ENCODE peak calls at places on chromosomes 2 and 18, in ten cellular contexts. D, K, A, M, H, W, O, P, T and N are unnamed samples.

GRCh38 chr2:63665806-63666205 is 77.0 kb downstream of the MDH1 start:
- DNase-seq in D (no peak), K (no peak), A (no peak), M (no peak), H (no peak), W (no peak), O (no peak), P (no peak), T (no peak), N (no peak)

GRCh38 chr18:31977270-31977872 is 34.4 kb upstream of the TRAPPC8 start:
- DNase-seq in D (peak; percentile 33), K (no peak), A (peak; percentile 18), M (peak; percentile 54), H (peak; percentile 15), W (no peak), O (no peak), P (peak; percentile 46), T (no peak), N (peak; percentile 33)

GRCh38 chr2:206443735-206444527 is 599 bp downstream of the ADAM23 start:
- DNase-seq in D (peak; percentile 24), K (no peak), A (no peak), M (no peak), H (no peak), W (no peak), O (no peak), P (peak; percentile 29), T (no peak), N (no peak)

GRCh38 chr2:128600606-128601297 is 282.1 kb upstream of the HS6ST1 start:
- DNase-seq in D (no peak), K (peak; percentile 44), A (no peak), M (no peak), H (no peak), W (peak; percentile 16), O (no peak), P (no peak), T (no peak), N (no peak)

GRCh38 chr18:63585988-63586387 is 1.2 kb upstream of the SERPINB13 start:
- DNase-seq in D (no peak), K (no peak), A (no peak), M (no peak), H (no peak), W (no peak), O (no peak), P (no peak), T (no peak), N (no peak)

GRCh38 chr2:168120730-168121129 is 126.7 kb downstream of the STK39 start:
- DNase-seq in D (no peak), K (no peak), A (no peak), M (no peak), H (no peak), W (no peak), O (no peak), P (no peak), T (no peak), N (no peak)

GRCh38 chr2:118312963-118313756 is 224.9 kb downstream of the INSIG2 start:
- DNase-seq in D (no peak), K (no peak), A (no peak), M (no peak), H (no peak), W (no peak), O (no peak), P (no peak), T (no peak), N (no peak)

GRCh38 chr2:38039511-38039910 is 36.4 kb downstream of the CYP1B1 start:
- DNase-seq in D (no peak), K (no peak), A (no peak), M (no peak), H (no peak), W (no peak), O (no peak), P (no peak), T (no peak), N (no peak)

GRCh38 chr2:152336103-152336853 is 1.3 kb downstream of the FMNL2 start:
- DNase-seq in D (peak; percentile 67), K (peak; percentile 82), A (peak; percentile 72), M (no peak), H (no peak), W (peak; percentile 53), O (peak; percentile 84), P (peak; percentile 67), T (peak; percentile 19), N (peak; percentile 79)

GRCh38 chr2:48873676-48874075 is 118.2 kb upstream of the LHCGR start:
- DNase-seq in D (no peak), K (no peak), A (no peak), M (no peak), H (no peak), W (no peak), O (no peak), P (no peak), T (no peak), N (no peak)

GRCh38 chr2:38443021-38443541 is 66.0 kb upstream of the ATL2 start:
- DNase-seq in D (peak; percentile 44), K (no peak), A (no peak), M (peak; percentile 19), H (no peak), W (no peak), O (peak; percentile 82), P (no peak), T (no peak), N (no peak)

GRCh38 chr2:28052691-28053090 is 162.2 kb downstream of the BABAM2 start:
- DNase-seq in D (no peak), K (no peak), A (no peak), M (no peak), H (no peak), W (no peak), O (no peak), P (no peak), T (no peak), N (no peak)

GRCh38 chr18:6521804-6522418 is 107.2 kb upstream of the L3MBTL4 start:
- DNase-seq in D (no peak), K (no peak), A (peak; percentile 50), M (no peak), H (no peak), W (no peak), O (no peak), P (peak; percentile 33), T (no peak), N (peak; percentile 56)
- TF ChIP-seq CTCF in D (no peak), K (peak; percentile 30), A (peak; percentile 60), M (no peak), H (no peak), W (peak; percentile 81), O (no peak), P (peak; percentile 60), T (peak; percentile 17), N (peak; percentile 81)

GRCh38 chr2:240894836-240895558 is 959 bp downstream of the MAB21L4 start:
- DNase-seq in D (no peak), K (no peak), A (no peak), M (no peak), H (no peak), W (peak; percentile 51), O (no peak), P (no peak), T (no peak), N (no peak)

GRCh38 chr2:240892361-240892760 is 3.6 kb downstream of the MAB21L4 start:
- DNase-seq in D (no peak), K (no peak), A (no peak), M (no peak), H (no peak), W (peak; percentile 45), O (no peak), P (no peak), T (no peak), N (no peak)

GRCh38 chr2:240894006-240894405 is 1.9 kb downstream of the MAB21L4 start:
- DNase-seq in D (no peak), K (no peak), A (no peak), M (no peak), H (no peak), W (peak; percentile 57), O (no peak), P (no peak), T (no peak), N (no peak)

GRCh38 chr2:240892925-240893324 is 3.0 kb downstream of the MAB21L4 start:
- DNase-seq in D (no peak), K (no peak), A (no peak), M (no peak), H (no peak), W (peak; percentile 55), O (no peak), P (no peak), T (no peak), N (no peak)

DNA sequence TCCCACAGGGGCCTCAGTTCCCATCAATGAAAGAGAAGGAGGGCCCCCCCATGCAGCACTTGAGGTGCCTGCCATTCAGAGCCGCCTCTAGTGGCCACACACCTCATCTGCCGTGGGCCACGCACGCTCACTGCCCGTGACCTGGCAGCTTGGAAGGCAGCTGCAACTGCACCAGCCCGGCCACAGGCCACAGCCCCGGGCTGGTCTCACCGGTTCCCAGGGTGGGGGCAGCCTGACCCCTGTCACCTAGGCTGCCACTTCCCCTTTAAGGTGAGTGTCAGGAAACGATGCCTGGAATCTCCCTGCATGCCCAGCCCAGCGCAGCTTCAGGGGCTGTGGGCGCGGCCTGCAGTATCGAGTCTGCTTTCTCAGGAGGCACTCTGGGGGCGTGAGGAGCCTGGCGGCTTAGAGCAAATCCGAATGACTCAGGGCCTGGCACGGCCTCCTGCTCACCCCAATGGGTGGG is 2.6 kb downstream of the MAB21L4 start:
- DNase-seq in D (no peak), K (no peak), A (no peak), M (peak; percentile 28), H (no peak), W (peak; percentile 53), O (no peak), P (no peak), T (no peak), N (no peak)
- H3K27me3 ChIP-seq in D (no peaks in the 10 kb centered on the region), K (no peaks in the 10 kb centered on the region), A (no peaks in the 10 kb centered on the region), M (peaks cover 10% of the 10 kb centered on the region), H (no peaks in the 10 kb centered on the region), W (no peaks in the 10 kb centered on the region), O (no peaks in the 10 kb centered on the region), P (no peaks in the 10 kb centered on the region), T (no peaks in the 10 kb centered on the region), N (no peaks in the 10 kb centered on the region)

DNA sequence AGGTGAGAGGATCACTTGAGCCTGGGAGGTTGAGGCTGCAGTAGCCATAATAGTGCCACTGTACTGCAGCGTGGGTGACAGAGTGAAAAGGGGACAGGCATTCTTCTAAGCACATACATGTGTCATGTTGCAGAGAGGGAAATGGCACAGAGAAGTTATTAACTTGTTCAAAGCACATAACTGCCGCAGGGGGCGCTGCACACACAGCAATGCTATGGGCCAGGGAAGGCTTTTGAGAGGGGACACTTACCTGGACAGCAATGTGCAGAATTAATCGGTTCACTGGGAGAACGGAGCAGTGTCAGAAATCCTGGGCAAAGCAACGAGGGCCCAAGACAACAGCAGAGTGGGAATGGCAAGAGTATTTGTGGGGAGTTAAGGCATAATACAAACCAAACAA is 2.4 kb downstream of the SCYGR8 start:
- DNase-seq in D (no peak), K (no peak), A (no peak), M (peak; percentile 54), H (no peak), W (no peak), O (no peak), P (no peak), T (no peak), N (peak; percentile 41)
- TF ChIP-seq CTCF in D (no peak), K (no peak), A (no peak), M (peak; percentile 54), H (no peak), W (no peak), O (no peak), P (no peak), T (no peak), N (no peak)

DNA sequence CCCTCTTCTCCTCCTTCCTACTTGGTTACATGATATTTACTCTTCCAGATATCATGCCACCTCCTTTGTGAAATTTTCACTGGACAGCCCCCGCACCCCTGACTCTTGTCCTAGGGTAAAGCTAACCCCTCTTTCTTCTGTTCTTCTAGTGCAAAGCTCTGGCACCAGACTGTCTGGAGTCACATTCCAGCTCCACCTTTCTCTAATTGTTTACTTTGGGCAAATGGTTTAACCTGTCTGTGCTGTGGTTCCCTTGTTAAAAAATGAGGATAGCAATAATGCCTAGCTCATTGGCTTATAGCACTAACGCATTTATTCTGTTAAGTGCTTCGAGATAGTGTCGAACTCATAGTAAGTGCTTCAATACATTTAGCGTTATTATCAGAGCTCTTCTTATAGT is 306.2 kb downstream of the ALK start:
- DNase-seq in D (no peak), K (no peak), A (no peak), M (no peak), H (no peak), W (no peak), O (no peak), P (no peak), T (no peak), N (no peak)
- H3K27me3 ChIP-seq in D (no peaks in the 10 kb centered on the region), K (peaks cover 5% of the 10 kb centered on the region), A (no peaks in the 10 kb centered on the region), M (peaks cover 58% of the 10 kb centered on the region), H (peaks cover 17% of the 10 kb centered on the region), W (no peaks in the 10 kb centered on the region), O (no peaks in the 10 kb centered on the region), P (no peaks in the 10 kb centered on the region), T (no peaks in the 10 kb centered on the region), N (no peaks in the 10 kb centered on the region)